ENCODE peak calls at places on chromosomes 13 and 19, in ten cellular contexts. Q is choroid plexus epithelial cell, N is Peyer's patch, O is omental fat pad, E is AG04449, Z is Calu3, P is astrocyte of the spinal cord, Y is colonic mucosa, X is MM.1S, S is ascending aorta. U is an unnamed sample.

GRCh38 chr19:56404705-56405056 is 549 bp downstream of the ZNF583 start:
- DNase-seq in Q (no peak), N (no peak), O (no peak), E (no peak), Z (no peak), P (no peak), Y (no peak), X (peak), S (no peak), U (no peak)

GRCh38 chr13:108342369-108343289 is 73.1 kb downstream of the TNFSF13B start:
- DNase-seq in Q (peak), N (no peak), O (no peak), E (no peak), Z (no peak), P (peak), Y (no peak), X (peak), S (no peak), U (no peak)

GRCh38 chr13:111153279-111153976 is 38.3 kb downstream of the ARHGEF7 start:
- DNase-seq in Q (peak), N (peak), O (peak), E (peak), Z (peak), P (peak), Y (peak), X (peak), S (peak), U (peak)

GRCh38 chr19:35153701-35154534 is 617 bp upstream of the FXYD5 start:
- DNase-seq in Q (peak), N (no peak), O (no peak), E (no peak), Z (peak), P (no peak), Y (peak), X (peak), S (no peak), U (no peak)

GRCh38 chr13:28339419-28339818 is 155.5 kb downstream of the FLT1 start:
- DNase-seq in Q (peak), N (no peak), O (no peak), E (no peak), Z (no peak), P (peak), Y (no peak), X (no peak), S (no peak), U (no peak)

GRCh38 chr13:73368608-73369007 is 309.8 kb downstream of the KLF5 start:
- DNase-seq in Q (no peak), N (no peak), O (no peak), E (no peak), Z (peak), P (no peak), Y (no peak), X (no peak), S (no peak), U (no peak)

GRCh38 chr13:45369116-45369515 is 28.1 kb upstream of the TPT1 start:
- DNase-seq in Q (no peak), N (no peak), O (no peak), E (no peak), Z (no peak), P (no peak), Y (no peak), X (no peak), S (no peak), U (no peak)

GRCh38 chr13:75324413-75324940 is 157.5 kb downstream of the TBC1D4 start:
- DNase-seq in Q (no peak), N (no peak), O (no peak), E (no peak), Z (no peak), P (no peak), Y (no peak), X (no peak), S (no peak), U (no peak)

GRCh38 chr19:6271251-6271650 is 8.5 kb downstream of the MLLT1 start:
- DNase-seq in Q (peak), N (no peak), O (no peak), E (no peak), Z (no peak), P (no peak), Y (no peak), X (no peak), S (no peak), U (no peak)

GRCh38 chr19:10112037-10112751 is 701 bp downstream of the P2RY11 start:
- DNase-seq in Q (peak), N (no peak), O (no peak), E (no peak), Z (no peak), P (no peak), Y (no peak), X (peak), S (no peak), U (no peak)

GRCh38 chr13:84126671-84127171 is 244.4 kb upstream of the SLITRK1 start:
- DNase-seq in Q (peak), N (no peak), O (no peak), E (no peak), Z (no peak), P (no peak), Y (no peak), X (peak), S (no peak), U (no peak)

GRCh38 chr13:104014803-104015645 is 948.8 kb upstream of the SLC10A2 start:
- DNase-seq in Q (peak), N (no peak), O (no peak), E (no peak), Z (no peak), P (peak), Y (no peak), X (no peak), S (no peak), U (no peak)

GRCh38 chr19:17259934-17260333 is 4.6 kb downstream of the USHBP1 start:
- DNase-seq in Q (no peak), N (no peak), O (no peak), E (no peak), Z (no peak), P (no peak), Y (no peak), X (no peak), S (no peak), U (no peak)

GRCh38 chr13:103866041-103866440 is 799.8 kb upstream of the SLC10A2 start:
- DNase-seq in Q (no peak), N (no peak), O (no peak), E (no peak), Z (no peak), P (no peak), Y (no peak), X (no peak), S (no peak), U (no peak)

GRCh38 chr13:88648598-88649373 is 977.6 kb downstream of the SLITRK5 start:
- DNase-seq in Q (no peak), N (no peak), O (no peak), E (no peak), Z (no peak), P (no peak), Y (no peak), X (no peak), S (no peak), U (no peak)

GRCh38 chr13:39016789-39017188 is 21.1 kb downstream of the PROSER1 start:
- DNase-seq in Q (peak), N (no peak), O (no peak), E (no peak), Z (no peak), P (peak), Y (no peak), X (peak), S (no peak), U (no peak)

GRCh38 chr13:102295316-102296048 is 106.4 kb downstream of the FGF14 start:
- DNase-seq in Q (peak), N (no peak), O (no peak), E (no peak), Z (no peak), P (peak), Y (no peak), X (no peak), S (no peak), U (no peak)

GRCh38 chr13:80038371-80038770 is 302.6 kb downstream of the SPRY2 start:
- DNase-seq in Q (no peak), N (no peak), O (no peak), E (no peak), Z (no peak), P (peak), Y (no peak), X (no peak), S (no peak), U (no peak)

GRCh38 chr13:48741377-48741776 is 87.6 kb downstream of the CYSLTR2 start:
- DNase-seq in Q (peak), N (no peak), O (no peak), E (no peak), Z (no peak), P (peak), Y (no peak), X (no peak), S (no peak), U (peak)
- TF ChIP-seq CTCF in Q (no peak), N (no peak), O (no peak), E (no peak), Z (no peak), P (no peak), Y (no peak), X (no peak), S (no peak), U (no peak)

GRCh38 chr13:113457510-113457909 is 4.2 kb upstream of the ADPRHL1 start:
- DNase-seq in Q (peak), N (no peak), O (no peak), E (no peak), Z (no peak), P (no peak), Y (no peak), X (no peak), S (no peak), U (no peak)
- TF ChIP-seq CTCF in Q (peak), N (no peak), O (no peak), E (no peak), Z (no peak), P (peak), Y (no peak), X (no peak), S (no peak), U (no peak)

GRCh38 chr19:58328999-58329398 is 2.2 kb downstream of the ZSCAN22 start:
- DNase-seq in Q (no peak), N (peak), O (no peak), E (no peak), Z (peak), P (no peak), Y (no peak), X (no peak), S (no peak), U (no peak)
- TF ChIP-seq CTCF in Q (no peak), N (no peak), O (no peak), E (no peak), Z (no peak), P (peak), Y (no peak), X (peak), S (no peak), U (peak)

GRCh38 chr19:12648088-12648487 is 18.5 kb downstream of the MAN2B1 start:
- DNase-seq in Q (no peak), N (no peak), O (no peak), E (no peak), Z (no peak), P (no peak), Y (peak), X (no peak), S (no peak), U (no peak)
- TF ChIP-seq CTCF in Q (peak), N (no peak), O (no peak), E (peak), Z (no peak), P (peak), Y (no peak), X (no peak), S (no peak), U (peak)

DNA sequence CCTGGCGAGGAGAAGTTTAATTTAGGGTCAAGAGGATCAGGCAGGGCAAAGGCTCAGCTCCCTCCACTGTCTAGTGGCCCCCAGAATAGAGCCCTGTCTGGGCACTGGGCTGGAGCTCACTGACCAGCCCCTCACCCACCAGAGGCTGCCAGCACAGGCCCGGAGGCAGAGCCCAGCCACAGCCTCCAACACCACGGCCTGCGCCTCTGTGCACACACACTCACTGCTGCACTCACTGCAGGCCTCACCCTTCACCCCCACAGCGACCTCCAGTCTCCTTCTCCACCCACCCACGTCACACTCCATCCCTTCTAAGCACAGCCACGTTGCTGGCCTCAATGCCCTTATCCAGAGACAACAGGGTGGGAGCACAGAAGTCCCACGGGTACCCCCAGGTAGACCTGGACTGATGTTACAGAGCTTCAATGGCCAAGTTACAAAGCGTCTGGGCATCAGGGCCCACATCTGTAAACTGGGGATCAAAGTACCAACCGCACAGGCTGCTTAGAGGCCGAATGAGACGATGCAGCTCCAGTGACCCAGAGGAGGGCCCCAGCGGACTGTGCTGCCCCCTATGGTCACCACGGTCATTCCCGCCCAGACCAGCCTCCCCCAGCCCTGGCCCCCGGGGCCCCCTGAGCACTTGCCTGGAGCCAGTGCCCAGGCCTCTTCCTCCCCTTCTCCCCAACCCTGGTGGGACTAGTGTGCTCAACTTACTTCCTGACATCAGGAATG is 4.5 kb upstream of the PRKD2 start:
- DNase-seq in Q (no peak), N (no peak), O (no peak), E (no peak), Z (no peak), P (no peak), Y (no peak), X (no peak), S (no peak), U (no peak)
- TF ChIP-seq CTCF in Q (peak), N (no peak), O (no peak), E (peak), Z (peak), P (peak), Y (no peak), X (no peak), S (no peak), U (peak)

U was measured in HFF-Myc.